ENCODE peak calls at places on chromosomes 3 and 15, in six cellular contexts. S, P, T, B, V and U are unnamed samples.

GRCh38 chr15:68383161-68384074 is 48.5 kb downstream of the ITGA11 start:
- DNase-seq in S (peak; percentile 7), P (peak; percentile 13), T (peak; percentile 43), B (peak; percentile 63), V (no peak), U (peak; percentile 43)

GRCh38 chr3:48656841-48657281 is 5.8 kb downstream of the CELSR3 start:
- DNase-seq in S (no peak), P (no peak), T (no peak), B (no peak), V (no peak), U (no peak)

GRCh38 chr3:67614195-67614594 is 40.2 kb downstream of the SUCLG2 start:
- DNase-seq in S (no peak), P (no peak), T (no peak), B (no peak), V (no peak), U (no peak)

GRCh38 chr15:77502379-77503095 is 81.8 kb downstream of the HMG20A start:
- DNase-seq in S (no peak), P (no peak), T (no peak), B (no peak), V (no peak), U (no peak)

GRCh38 chr3:187169231-187169960 is 27.9 kb upstream of the RTP1 start:
- DNase-seq in S (no peak), P (no peak), T (no peak), B (no peak), V (no peak), U (no peak)

GRCh38 chr3:42717311-42717710 is 14.7 kb upstream of the HHATL start:
- DNase-seq in S (no peak), P (no peak), T (no peak), B (no peak), V (no peak), U (no peak)

GRCh38 chr3:17518189-17519059 is 224.0 kb downstream of the TBC1D5 start:
- DNase-seq in S (no peak), P (peak; percentile 67), T (no peak), B (no peak), V (no peak), U (no peak)

GRCh38 chr15:29568840-29569532 is 253.3 kb downstream of the TJP1 start:
- DNase-seq in S (no peak), P (no peak), T (peak; percentile 26), B (peak; percentile 40), V (no peak), U (no peak)

GRCh38 chr3:84125760-84126159 is 833.0 kb upstream of the CADM2 start:
- DNase-seq in S (no peak), P (no peak), T (no peak), B (no peak), V (no peak), U (no peak)

GRCh38 chr15:64938192-64938591 is 26.5 kb downstream of the ANKDD1A start:
- DNase-seq in S (peak; percentile 35), P (no peak), T (peak; percentile 36), B (no peak), V (peak; percentile 46), U (no peak)

GRCh38 chr3:70021267-70021666 is 21.7 kb downstream of the SAMMSON start:
- DNase-seq in S (no peak), P (no peak), T (no peak), B (no peak), V (no peak), U (no peak)

GRCh38 chr15:84981711-84982300 is at the start of gene PDE8A:
- DNase-seq in S (no peak), P (no peak), T (peak; percentile 35), B (peak; percentile 70), V (peak; percentile 50), U (peak; percentile 63)

GRCh38 chr15:63324770-63325169 is 47.4 kb downstream of the APH1B start:
- DNase-seq in S (no peak), P (no peak), T (no peak), B (no peak), V (no peak), U (no peak)

GRCh38 chr3:176055851-176056250 is 1141.4 kb downstream of the TBL1XR1 start:
- DNase-seq in S (no peak), P (no peak), T (peak; percentile 6), B (no peak), V (no peak), U (no peak)

GRCh38 chr3:128439226-128439625 is 27.5 kb downstream of the DNAJB8 start:
- DNase-seq in S (peak; percentile 39), P (no peak), T (no peak), B (no peak), V (no peak), U (no peak)

GRCh38 chr15:75736256-75736655 is 23.6 kb upstream of the CSPG4 start:
- DNase-seq in S (no peak), P (peak; percentile 55), T (no peak), B (no peak), V (no peak), U (no peak)

GRCh38 chr15:63908986-63909385 is 75.2 kb upstream of the HERC1 start:
- DNase-seq in S (no peak), P (no peak), T (peak; percentile 59), B (peak; percentile 16), V (no peak), U (peak; percentile 49)

GRCh38 chr3:125374501-125374995 is 577 bp downstream of the ZNF148 start:
- DNase-seq in S (peak; percentile 43), P (peak; percentile 79), T (peak; percentile 48), B (peak; percentile 45), V (peak; percentile 27), U (peak; percentile 45)

GRCh38 chr3:121943434-121943833 is 49.2 kb downstream of the SLC15A2 start:
- DNase-seq in S (no peak), P (no peak), T (peak; percentile 26), B (no peak), V (no peak), U (no peak)

GRCh38 chr15:31306426-31307269 is 20.0 kb upstream of the KLF13 start:
- DNase-seq in S (peak; percentile 13), P (peak; percentile 61), T (peak; percentile 12), B (peak; percentile 68), V (no peak), U (no peak)

GRCh38 chr3:48466386-48467109 is 20.0 kb downstream of the ATRIP start:
- DNase-seq in S (peak; percentile 52), P (peak; percentile 68), T (no peak), B (no peak), V (peak; percentile 52), U (no peak)

DNA sequence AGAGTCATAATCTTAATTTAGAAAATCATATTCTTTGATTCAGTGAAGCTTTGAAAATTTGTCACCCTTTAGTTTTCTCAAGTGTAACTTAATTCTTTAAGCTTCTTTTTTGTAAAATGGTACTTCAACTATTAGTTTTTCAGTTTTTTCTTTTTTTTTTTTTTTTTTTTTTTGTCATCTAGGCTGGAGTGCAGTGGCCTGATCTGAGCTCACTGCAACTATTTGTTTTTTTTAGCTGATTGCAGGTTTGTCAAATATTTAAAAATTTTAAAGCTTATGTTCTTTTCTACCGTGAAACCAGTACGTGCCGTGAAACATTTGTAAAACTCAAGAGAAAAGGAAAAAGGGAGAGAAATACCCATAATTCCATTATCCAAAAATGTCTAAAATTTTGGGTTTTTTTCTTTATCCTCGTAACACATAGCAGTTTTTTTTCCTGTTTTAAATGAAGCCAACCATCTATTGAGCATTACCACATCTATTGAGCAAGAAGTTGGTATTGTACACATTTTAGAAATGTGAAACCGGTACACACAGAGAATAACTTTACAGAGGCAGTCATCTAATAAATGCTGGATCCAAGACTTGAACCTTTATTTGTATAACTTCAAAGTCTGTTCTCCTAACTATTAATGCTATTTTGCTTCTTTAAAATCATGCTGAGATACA is 25.7 kb downstream of the ECT2 start:
- DNase-seq in S (no peak), P (no peak), T (no peak), B (no peak), V (no peak), U (no peak)
- H3K4me1 ChIP-seq in S (no peaks in the 10 kb centered on the region), P (no peaks in the 10 kb centered on the region), T (no peaks in the 10 kb centered on the region), B (no peaks in the 10 kb centered on the region), V (no peaks in the 10 kb centered on the region), U (no peaks in the 10 kb centered on the region)

DNA sequence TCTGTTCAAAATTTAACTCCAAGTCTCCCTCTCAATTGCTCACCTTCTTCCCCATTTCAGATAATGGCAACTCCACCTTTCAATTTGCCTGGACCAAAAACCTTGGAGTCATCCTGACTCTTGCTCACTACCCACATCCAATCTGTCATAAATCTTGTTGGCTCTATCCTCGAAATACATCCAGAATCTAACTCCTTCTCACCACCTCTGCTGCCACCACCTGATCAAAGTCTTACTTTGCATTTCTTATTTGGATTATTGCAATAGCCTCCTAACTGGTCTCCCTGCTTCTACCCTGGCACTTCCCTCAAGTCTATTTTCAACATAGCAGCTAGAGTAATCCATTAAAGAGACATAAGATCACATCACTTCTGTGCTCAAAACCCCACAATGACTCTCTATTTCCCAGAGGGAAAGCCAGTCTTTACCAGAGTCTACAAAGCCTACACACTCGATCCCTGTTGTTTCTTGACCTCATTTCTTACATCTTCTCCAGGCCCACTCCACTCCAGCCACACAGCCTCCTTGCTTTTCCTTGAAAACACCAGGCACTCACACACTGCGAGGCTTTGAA is 86.6 kb downstream of the GPR156 start:
- DNase-seq in S (no peak), P (no peak), T (peak; percentile 67), B (peak; percentile 53), V (peak; percentile 26), U (no peak)
- TF ChIP-seq CTCF in S (peak; percentile 50), P (peak; percentile 17), T (peak; percentile 40), B (peak; percentile 41), V (peak; percentile 34), U (peak; percentile 33)

GRCh38 chr3:132262305-132262704 is 54.9 kb upstream of the ACP3 start:
- DNase-seq in S (no peak), P (no peak), T (no peak), B (no peak), V (no peak), U (no peak)

GRCh38 chr3:132267594-132267993 is 49.6 kb upstream of the ACP3 start:
- DNase-seq in S (no peak), P (no peak), T (no peak), B (no peak), V (no peak), U (no peak)

GRCh38 chr3:132265008-132265407 is 52.2 kb upstream of the ACP3 start:
- DNase-seq in S (peak; percentile 12), P (no peak), T (peak; percentile 41), B (no peak), V (no peak), U (no peak)

GRCh38 chr3:132262956-132263355 is 54.3 kb upstream of the ACP3 start:
- DNase-seq in S (no peak), P (no peak), T (no peak), B (no peak), V (no peak), U (no peak)

GRCh38 chr3:132265488-132265887 is 51.7 kb upstream of the ACP3 start:
- DNase-seq in S (no peak), P (no peak), T (no peak), B (no peak), V (no peak), U (no peak)
- H3K36me3 ChIP-seq in S (no peaks in the 10 kb centered on the region), P (no peaks in the 10 kb centered on the region), T (no peaks in the 10 kb centered on the region), B (no peaks in the 10 kb centered on the region), V (no peaks in the 10 kb centered on the region), U (no peaks in the 10 kb centered on the region)

DNA sequence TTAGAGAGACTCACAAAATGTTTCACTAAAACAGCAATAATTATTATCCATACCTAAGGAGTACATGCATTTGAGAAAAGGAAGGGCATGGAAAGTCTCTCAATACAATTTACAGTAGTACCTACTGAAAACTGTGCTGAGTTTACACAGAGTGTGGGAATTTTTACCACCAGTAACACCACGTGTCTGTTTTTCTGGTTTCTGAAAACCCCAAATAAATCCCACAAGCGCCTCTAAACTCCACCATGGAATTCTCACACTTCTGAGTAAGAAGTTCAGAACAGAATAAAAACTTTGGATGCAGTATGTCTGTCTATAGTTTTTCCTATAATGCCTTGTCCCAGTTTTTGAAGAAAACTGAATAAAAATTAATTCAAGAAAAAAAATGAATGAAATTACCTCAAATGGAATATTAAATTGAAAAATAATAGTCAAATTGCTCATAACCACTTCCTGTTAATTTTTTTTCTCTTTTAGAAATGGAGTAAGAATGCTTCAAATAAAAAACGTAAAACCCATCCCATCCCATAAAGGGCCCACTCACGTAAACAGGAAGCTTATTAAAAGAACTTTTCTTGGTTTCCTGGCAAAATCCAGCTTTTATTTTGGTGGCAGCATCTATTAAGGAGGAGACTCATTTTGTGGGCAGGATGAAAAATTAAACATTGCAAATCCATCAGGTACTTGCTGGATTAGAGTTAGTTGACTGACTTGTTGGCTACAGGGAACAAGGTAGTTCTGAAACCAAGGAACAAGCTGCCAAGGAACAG is 378.1 kb downstream of the TIGIT start:
- DNase-seq in S (no peak), P (no peak), T (no peak), B (no peak), V (no peak), U (no peak)
- H3K4me1 ChIP-seq in S (no peaks in the 10 kb centered on the region), P (no peaks in the 10 kb centered on the region), T (no peaks in the 10 kb centered on the region), B (no peaks in the 10 kb centered on the region), V (no peaks in the 10 kb centered on the region), U (no peaks in the 10 kb centered on the region)